ENCODE peak calls at places on chromosome 21, in seven cellular contexts. M is neural progenitor cell; H is CD4-positive, CD25-positive, alpha-beta regulatory T cell; K is right atrium auricular region; R is AG10803; B is heart left ventricle; X is astrocyte of the spinal cord. P is an unnamed sample.

GRCh38 chr21:43364851-43365424 is 62.0 kb downstream of the SIK1 start:
- DNase-seq in M (no peak), H (no peak), K (no peak), R (no peak), B (no peak), X (no peak), P (no peak)

GRCh38 chr21:34018910-34019309 is 54.5 kb upstream of the MRPS6 start:
- DNase-seq in M (no peak), H (no peak), K (no peak), R (no peak), B (no peak), X (no peak), P (no peak)

GRCh38 chr21:31509108-31510017 is 150.1 kb upstream of the SOD1 start:
- DNase-seq in M (peak), H (peak), K (no peak), R (no peak), B (no peak), X (peak), P (peak)

GRCh38 chr21:14841511-14842472 is 223.0 kb downstream of the NRIP1 start:
- DNase-seq in M (no peak), H (no peak), K (no peak), R (no peak), B (no peak), X (no peak), P (no peak)

GRCh38 chr21:28776251-28776650 is 216.4 kb downstream of the LTN1 start:
- DNase-seq in M (no peak), H (no peak), K (no peak), R (peak), B (no peak), X (peak), P (no peak)

GRCh38 chr21:14071902-14072734 is 138.6 kb downstream of the LIPI start:
- DNase-seq in M (no peak), H (no peak), K (peak), R (no peak), B (no peak), X (no peak), P (no peak)

GRCh38 chr21:28442624-28443023 is 550.1 kb downstream of the LTN1 start:
- DNase-seq in M (no peak), H (no peak), K (no peak), R (peak), B (no peak), X (peak), P (no peak)

GRCh38 chr21:14453339-14453738 is 70.4 kb upstream of the HSPA13 start:
- DNase-seq in M (no peak), H (no peak), K (no peak), R (no peak), B (no peak), X (no peak), P (no peak)

GRCh38 chr21:34147835-34148804 is 74.7 kb downstream of the MRPS6 start:
- DNase-seq in M (no peak), H (no peak), K (no peak), R (peak), B (no peak), X (peak), P (no peak)

GRCh38 chr21:26123012-26123411 is 47.6 kb downstream of the APP start:
- DNase-seq in M (no peak), H (no peak), K (no peak), R (no peak), B (no peak), X (no peak), P (no peak)

GRCh38 chr21:27129694-27130093 is 162.8 kb upstream of the ADAMTS5 start:
- DNase-seq in M (no peak), H (no peak), K (no peak), R (no peak), B (no peak), X (no peak), P (no peak)

GRCh38 chr21:35303085-35303484 is 254.0 kb upstream of the RUNX1 start:
- DNase-seq in M (no peak), H (no peak), K (no peak), R (peak), B (no peak), X (peak), P (no peak)

GRCh38 chr21:29499734-29500343 is 201.1 kb downstream of the BACH1 start:
- DNase-seq in M (peak), H (no peak), K (no peak), R (peak), B (no peak), X (peak), P (peak)

GRCh38 chr21:16070207-16070651 is 340.4 kb downstream of the USP25 start:
- DNase-seq in M (no peak), H (no peak), K (no peak), R (peak), B (no peak), X (peak), P (no peak)

GRCh38 chr21:40685121-40685630 is 161.8 kb downstream of the DSCAM start:
- DNase-seq in M (no peak), H (no peak), K (no peak), R (no peak), B (peak), X (no peak), P (no peak)

GRCh38 chr21:28823464-28823863 is 169.2 kb downstream of the LTN1 start:
- DNase-seq in M (no peak), H (no peak), K (no peak), R (no peak), B (no peak), X (no peak), P (no peak)

GRCh38 chr21:34579411-34579810 is 35.5 kb downstream of the RCAN1 start:
- DNase-seq in M (no peak), H (no peak), K (no peak), R (peak), B (no peak), X (peak), P (no peak)

GRCh38 chr21:43015906-43016540 is 41.7 kb downstream of the PKNOX1 start:
- DNase-seq in M (no peak), H (no peak), K (no peak), R (no peak), B (no peak), X (no peak), P (no peak)

GRCh38 chr21:46517361-46517760 is 58.7 kb downstream of the DIP2A start:
- DNase-seq in M (no peak), H (no peak), K (no peak), R (no peak), B (peak), X (no peak), P (no peak)

GRCh38 chr21:33975548-33976081 is 60.0 kb upstream of the ATP5PO start:
- DNase-seq in M (no peak), H (peak), K (no peak), R (peak), B (no peak), X (peak), P (peak)

GRCh38 chr21:32806810-32807386 is 35.3 kb upstream of the PAXBP1 start:
- DNase-seq in M (no peak), H (no peak), K (no peak), R (peak), B (no peak), X (peak), P (no peak)

GRCh38 chr21:34129039-34129891 is 55.9 kb downstream of the MRPS6 start:
- DNase-seq in M (peak), H (peak), K (peak), R (peak), B (peak), X (peak), P (peak)

GRCh38 chr21:36323032-36323431 is 3.0 kb downstream of the MORC3 start:
- DNase-seq in M (no peak), H (no peak), K (peak), R (no peak), B (no peak), X (no peak), P (no peak)
- H3K4me3 ChIP-seq in M (no peak), H (peak), K (no peak), R (no peak), B (no peak), X (no peak), P (no peak)

GRCh38 chr21:45151484-45152115 is 77.2 kb downstream of the ADARB1 start:
- DNase-seq in M (peak), H (no peak), K (peak), R (no peak), B (no peak), X (no peak), P (no peak)

GRCh38 chr21:45153358-45154318 is 79.3 kb downstream of the ADARB1 start:
- DNase-seq in M (no peak), H (no peak), K (peak), R (peak), B (no peak), X (peak), P (peak)

GRCh38 chr21:45154511-45155508 is 80.4 kb downstream of the ADARB1 start:
- DNase-seq in M (no peak), H (no peak), K (peak), R (peak), B (no peak), X (peak), P (peak)

GRCh38 chr21:45150630-45151265 is 76.4 kb downstream of the ADARB1 start:
- DNase-seq in M (peak), H (no peak), K (peak), R (no peak), B (no peak), X (no peak), P (no peak)

DNA sequence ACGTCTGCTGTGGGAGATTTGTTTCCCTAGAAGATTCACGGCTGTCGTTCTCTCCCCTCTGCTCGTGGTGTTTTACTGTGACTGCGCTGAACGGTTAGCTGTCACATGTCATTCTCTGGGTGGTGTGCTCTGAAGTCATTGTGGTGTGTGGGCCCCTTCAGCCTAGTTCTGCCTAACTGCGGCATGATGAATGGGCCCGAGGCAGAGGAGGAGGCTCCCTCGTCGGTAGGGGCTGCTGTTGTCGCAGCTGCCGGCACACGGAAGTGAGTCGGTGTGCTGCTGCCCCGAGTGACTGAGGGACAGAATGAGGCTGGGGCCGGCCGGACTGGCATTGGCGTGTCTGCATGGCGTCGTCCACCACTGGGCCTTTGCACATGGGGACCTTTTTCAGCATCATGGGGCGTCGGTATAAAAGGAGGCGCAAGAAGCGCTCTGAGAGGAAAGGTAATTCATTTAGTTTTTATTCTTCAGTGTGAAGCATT is 77.9 kb downstream of the ADARB1 start:
- DNase-seq in M (peak), H (peak), K (peak), R (no peak), B (peak), X (peak), P (peak)
- H3K4me3 ChIP-seq in M (no peak), H (no peak), K (no peak), R (no peak), B (no peak), X (no peak), P (peak)

GRCh38 chr21:18170829-18171228 is 73.8 kb upstream of the CHODL start:
- DNase-seq in M (no peak), H (no peak), K (no peak), R (no peak), B (no peak), X (no peak), P (no peak)

GRCh38 chr21:18170221-18170620 is 74.4 kb upstream of the CHODL start:
- DNase-seq in M (no peak), H (no peak), K (no peak), R (no peak), B (no peak), X (no peak), P (no peak)

GRCh38 chr21:18164483-18164882 is 80.2 kb upstream of the CHODL start:
- DNase-seq in M (no peak), H (no peak), K (no peak), R (no peak), B (no peak), X (no peak), P (no peak)

GRCh38 chr21:18164933-18165332 is 79.7 kb upstream of the CHODL start:
- DNase-seq in M (peak), H (no peak), K (no peak), R (no peak), B (no peak), X (no peak), P (no peak)

DNA sequence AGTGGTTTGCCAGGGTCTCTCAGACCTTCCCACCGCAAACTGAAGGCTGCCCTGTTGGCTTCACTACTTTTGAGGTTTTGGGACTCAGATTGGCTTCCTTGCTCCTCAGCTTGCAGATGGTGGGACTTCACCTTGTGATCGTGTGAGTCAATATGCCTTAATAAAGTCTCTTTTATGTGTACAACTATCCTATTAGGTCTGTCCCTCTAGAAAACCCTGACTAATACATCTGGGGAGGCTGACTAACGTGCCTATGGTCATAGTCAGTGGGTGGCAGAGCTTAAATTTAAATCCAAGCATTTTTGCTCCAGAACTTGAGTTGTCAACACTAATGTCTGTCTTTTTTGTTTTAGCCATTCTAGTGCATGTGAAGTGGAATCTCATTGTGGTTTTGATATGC is 76.5 kb upstream of the CHODL start:
- DNase-seq in M (no peak), H (no peak), K (no peak), R (no peak), B (no peak), X (no peak), P (no peak)
- H3K4me3 ChIP-seq in M (no peak), H (no peak), K (no peak), R (no peak), B (no peak), X (no peak), P (no peak)

GRCh38 chr21:38496224-38496623 is 2.1 kb downstream of the ERG start:
- DNase-seq in M (no peak), H (no peak), K (no peak), R (no peak), B (no peak), X (no peak), P (no peak)

GRCh38 chr21:38493549-38494253 is 4.6 kb downstream of the ERG start:
- DNase-seq in M (no peak), H (no peak), K (no peak), R (no peak), B (no peak), X (no peak), P (no peak)

GRCh38 chr21:38495242-38495641 is 3.0 kb downstream of the ERG start:
- DNase-seq in M (no peak), H (no peak), K (no peak), R (no peak), B (no peak), X (no peak), P (no peak)

GRCh38 chr21:38494688-38495087 is 3.6 kb downstream of the ERG start:
- DNase-seq in M (no peak), H (no peak), K (no peak), R (no peak), B (no peak), X (peak), P (no peak)

DNA sequence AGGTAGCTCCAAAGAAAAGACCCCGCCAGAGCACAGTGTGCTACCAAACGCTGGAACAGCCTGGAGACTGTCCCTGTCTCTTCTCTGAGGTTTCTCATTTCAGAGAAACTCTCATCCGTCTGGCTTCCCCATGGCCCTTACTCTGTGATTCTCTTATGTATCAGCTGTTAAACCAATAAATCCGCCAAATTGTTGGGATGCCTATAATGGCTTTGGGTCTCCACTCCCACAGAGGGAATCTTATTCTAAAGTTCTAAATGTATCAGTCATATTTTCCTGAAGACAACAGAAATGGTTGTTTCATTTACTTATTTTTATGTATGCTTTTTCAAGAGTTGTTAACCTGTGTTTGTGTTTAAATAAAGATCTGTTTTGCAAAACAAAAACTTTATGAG is 4.0 kb downstream of the ERG start:
- DNase-seq in M (no peak), H (no peak), K (no peak), R (no peak), B (no peak), X (peak), P (no peak)
- H3K4me3 ChIP-seq in M (no peak), H (no peak), K (no peak), R (no peak), B (peak), X (no peak), P (no peak)

DNA sequence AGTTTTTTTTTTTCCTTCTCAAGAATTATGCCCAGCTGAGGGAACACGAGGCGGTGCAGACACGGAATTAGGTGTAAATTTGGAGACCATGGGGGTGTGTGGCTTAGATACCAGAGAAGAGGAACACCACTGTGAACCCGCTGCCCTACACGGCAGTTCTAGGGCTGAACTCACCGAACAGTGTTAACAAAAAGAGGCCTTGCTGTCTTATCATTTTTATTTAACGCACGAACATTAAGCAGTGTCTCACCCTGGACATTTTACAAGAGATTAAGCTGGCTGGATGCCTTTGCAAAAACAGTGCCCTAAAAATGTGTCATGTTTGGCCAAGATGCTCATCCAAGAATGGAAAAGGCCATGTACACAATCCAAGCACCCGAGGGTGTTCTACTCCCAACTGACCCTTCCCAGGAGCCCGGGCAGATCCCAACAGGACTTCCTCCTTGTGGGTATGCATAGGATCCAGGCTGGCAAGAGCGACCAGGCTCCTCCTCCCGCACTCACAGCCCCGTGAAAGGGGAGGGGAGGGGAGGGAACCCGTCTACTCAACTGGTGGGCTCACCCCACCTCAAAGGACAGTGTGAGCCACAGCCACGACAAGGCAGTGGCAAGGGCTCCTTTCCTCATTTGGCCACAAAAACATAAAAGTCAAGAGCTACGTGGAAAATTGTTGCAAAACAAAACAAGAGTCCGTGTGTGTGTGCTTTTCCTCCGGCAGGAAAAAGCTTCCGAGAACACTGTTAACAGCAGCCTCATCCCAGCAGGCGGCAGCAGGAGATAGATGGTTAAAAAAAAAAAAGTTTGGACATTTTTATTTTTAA is 20.3 kb downstream of the C2CD2 start:
- DNase-seq in M (no peak), H (no peak), K (no peak), R (peak), B (no peak), X (no peak), P (no peak)
- H3K4me3 ChIP-seq in M (no peak), H (no peak), K (peak), R (peak), B (peak), X (no peak), P (no peak)